ENCODE peak calls at places on chromosomes 16 and 17, in four cellular contexts. B is HL-60, S is K562, L is GM12878. H is an unnamed sample.
A peak's percentile ranks its signal among the peaks of the same experiment; 100 is the strongest.

GRCh38 chr16:12062343-12063003 is 85.9 kb downstream of the SNX29 start:
- DNase-seq in S (no peak), L (no peak), B (peak; percentile 51), H (no peak)

GRCh38 chr17:27668488-27668823 is 37.5 kb downstream of the LGALS9 start:
- DNase-seq in S (no peak), L (no peak), B (no peak), H (no peak)

GRCh38 chr16:26644912-26645543 is 421.7 kb upstream of the C16orf82 start:
- DNase-seq in B (no peak), L (no peak), S (no peak), H (no peak)

GRCh38 chr16:12901204-12901596 is 198 bp upstream of the SHISA9 start:
- DNase-seq in L (no peak), S (no peak), B (no peak), H (no peak)

GRCh38 chr17:77516902-77517301 is 376.1 kb downstream of the SEC14L1 start:
- DNase-seq in L (no peak), S (no peak), B (no peak), H (no peak)

GRCh38 chr17:61476476-61477203 is 24.4 kb downstream of the TBX4 start:
- DNase-seq in L (no peak), B (no peak), S (no peak), H (no peak)

GRCh38 chr16:56848056-56848936 is 16.7 kb upstream of the SLC12A3 start:
- DNase-seq in S (peak; percentile 29), L (no peak), B (no peak), H (no peak)

GRCh38 chr17:19313066-19313745 is 49.3 kb downstream of the B9D1 start:
- DNase-seq in L (no peak), B (no peak), S (no peak), H (no peak)

GRCh38 chr16:76931186-76931585 is 259.8 kb upstream of the MON1B start:
- DNase-seq in L (no peak), S (no peak), B (no peak), H (no peak)

GRCh38 chr17:8029121-8029520 is 9.7 kb upstream of the ALOX15B start:
- DNase-seq in S (no peak), L (no peak), B (no peak), H (no peak)

GRCh38 chr17:75525806-75526554 is 483 bp downstream of the LLGL2 start:
- DNase-seq in L (no peak), S (peak; percentile 33), B (no peak), H (no peak)

GRCh38 chr16:60107467-60107866 is 1373.4 kb upstream of the GOT2 start:
- DNase-seq in L (no peak), B (peak; percentile 13), S (no peak), H (no peak)

GRCh38 chr16:29710227-29711219 is 31.5 kb downstream of the QPRT start:
- DNase-seq in L (no peak), B (no peak), S (peak; percentile 37), H (no peak)

GRCh38 chr17:17591408-17592265 is at the start of gene PEMT:
- DNase-seq in B (peak; percentile 84), L (peak; percentile 88), S (peak; percentile 84), H (peak; percentile 94)

GRCh38 chr17:29358421-29358820 is 31.7 kb upstream of the TAOK1 start:
- DNase-seq in S (no peak), B (no peak), L (no peak), H (no peak)

GRCh38 chr16:1078579-1079021 is 6.1 kb downstream of the SSTR5 start:
- DNase-seq in S (no peak), B (no peak), L (no peak), H (no peak)

GRCh38 chr17:18985475-18985874 is 19.1 kb downstream of the FAM83G start:
- DNase-seq in B (no peak), S (no peak), L (no peak), H (no peak)

GRCh38 chr17:34499576-34499975 is 79.8 kb upstream of the TMEM132E start:
- DNase-seq in B (no peak), S (peak; percentile 21), L (no peak), H (no peak)

GRCh38 chr17:55434721-55435120 is 13.1 kb upstream of the MMD start:
- DNase-seq in S (no peak), B (no peak), L (no peak), H (no peak)

GRCh38 chr17:49997773-49998703 is 3.0 kb upstream of the DLX3 start:
- DNase-seq in S (peak; percentile 89), L (peak; percentile 34), B (peak; percentile 62), H (peak; percentile 80)

GRCh38 chr17:68861602-68862001 is 93.6 kb downstream of the ABCA8 start:
- DNase-seq in S (no peak), L (no peak), B (no peak), H (no peak)

GRCh38 chr16:79870016-79870886 is 269.7 kb upstream of the MAF start:
- DNase-seq in S (no peak), B (no peak), L (no peak), H (no peak)

GRCh38 chr17:57744195-57745170 is 616 bp downstream of the CCDC182 start:
- DNase-seq in B (peak; percentile 29), S (no peak), L (no peak), H (no peak)

GRCh38 chr16:84795338-84796053 is 24.3 kb upstream of the CRISPLD2 start:
- DNase-seq in S (no peak), B (no peak), L (no peak), H (no peak)

GRCh38 chr17:49132699-49133364 is at the start of gene B4GALNT2:
- DNase-seq in B (no peak), L (no peak), S (no peak), H (no peak)

GRCh38 chr16:50925758-50926357 is 184.0 kb downstream of the CYLD start:
- DNase-seq in B (no peak), L (no peak), S (no peak), H (no peak)

GRCh38 chr16:66961065-66961744 is at the start of gene CES3:
- DNase-seq in L (no peak), S (peak; percentile 87), B (peak; percentile 44), H (peak; percentile 66)

GRCh38 chr16:53945996-53946395 is 242.0 kb downstream of the FTO start:
- DNase-seq in B (peak; percentile 32), L (no peak), S (peak; percentile 43), H (no peak)

GRCh38 chr17:3534881-3535252 is 22.7 kb downstream of the TRPV3 start:
- DNase-seq in B (no peak), S (no peak), L (no peak), H (no peak)

GRCh38 chr16:53704445-53704813 is 473 bp downstream of the FTO start:
- DNase-seq in S (no peak), L (no peak), B (no peak), H (no peak)

GRCh38 chr16:53091508-53092211 is 36.9 kb downstream of the CHD9 start:
- DNase-seq in L (peak; percentile 72), B (peak; percentile 79), S (no peak), H (no peak)

GRCh38 chr17:64130559-64131001 is 636 bp upstream of the ERN1 start:
- DNase-seq in B (no peak), L (peak; percentile 68), S (no peak), H (no peak)

GRCh38 chr16:61937646-61938045 is 98.6 kb downstream of the CDH8 start:
- DNase-seq in S (no peak), B (no peak), L (no peak), H (no peak)

GRCh38 chr16:86604436-86605220 is 26.3 kb downstream of the FOXL1 start:
- DNase-seq in L (no peak), B (no peak), S (no peak), H (peak; percentile 51)

GRCh38 chr16:81798311-81799137 is 19.4 kb downstream of the PLCG2 start:
- DNase-seq in L (peak; percentile 97), B (no peak), S (no peak), H (no peak)
- TF ChIP-seq SPI1 in L (peak; percentile 86), B (no peak), S (no peak), H (peak; percentile 89)

DNA sequence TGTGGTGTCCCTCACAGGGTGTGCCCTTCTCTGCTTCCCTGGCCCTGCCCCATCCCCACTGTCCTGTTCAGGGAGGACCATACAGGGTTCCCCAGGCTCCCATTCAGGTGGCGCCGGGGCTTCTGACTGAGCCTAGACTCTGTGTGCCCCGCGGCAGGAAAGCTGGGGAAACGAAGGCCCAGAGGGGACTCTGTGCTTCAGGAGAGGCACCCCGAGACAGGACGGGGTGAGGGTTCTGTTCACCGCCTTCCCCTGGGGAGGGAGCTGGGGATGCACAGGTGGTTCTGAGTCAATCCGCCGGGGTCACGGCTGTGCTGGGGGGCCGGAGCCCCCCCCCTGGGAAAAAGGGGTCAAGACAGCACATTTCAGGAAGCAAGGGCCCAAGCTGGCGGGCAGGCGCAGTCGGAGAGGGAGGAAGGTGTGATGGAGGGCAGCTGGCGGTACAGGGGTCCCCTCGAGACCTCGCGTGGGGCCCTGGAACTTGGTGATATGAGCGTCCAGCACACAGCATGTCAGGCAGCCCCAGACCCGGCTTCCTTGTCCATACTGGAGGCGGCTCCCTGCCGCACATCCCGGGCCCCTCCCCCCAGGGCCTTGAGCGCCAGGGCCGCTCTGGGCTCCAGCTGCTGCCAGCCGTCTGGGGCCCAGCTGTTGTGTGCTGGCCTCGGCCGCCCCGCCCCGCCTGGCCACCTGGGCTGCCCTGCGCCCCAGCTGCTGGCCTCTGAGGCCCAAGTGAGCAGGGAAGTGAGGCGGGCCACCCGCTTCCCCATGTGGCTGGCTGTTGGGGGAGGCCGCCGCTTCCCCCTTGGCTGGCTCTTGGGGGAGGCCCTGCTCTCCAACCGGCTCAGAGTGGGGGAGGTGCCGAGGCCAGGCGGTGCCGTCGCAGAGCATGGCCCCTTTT is 5.6 kb upstream of the NOTUM start:
- DNase-seq in S (no peak), L (no peak), B (peak; percentile 92), H (no peak)
- TF ChIP-seq SPI1 in S (no peak), L (peak; percentile 2), B (peak; percentile 83), H (no peak)

DNA sequence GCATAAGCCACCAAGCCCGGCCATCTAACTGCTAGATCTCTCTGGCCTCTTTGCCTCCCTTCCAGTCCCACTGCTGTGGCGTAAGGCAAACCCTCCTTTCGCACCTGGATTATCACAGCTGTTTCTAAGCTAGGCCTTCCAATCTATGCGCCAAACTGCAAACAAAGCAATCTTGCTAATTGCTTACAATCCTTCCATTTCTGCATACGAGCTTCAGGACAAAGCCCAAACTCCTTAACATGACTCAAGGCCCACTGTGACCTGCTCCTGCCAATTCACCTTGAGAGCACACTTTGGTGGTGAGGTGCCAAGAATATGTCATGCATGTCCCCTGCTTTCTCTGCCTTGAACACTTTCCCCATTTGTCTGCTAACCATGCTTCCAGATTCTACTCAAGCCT is 6.0 kb upstream of the ARL5C start:
- DNase-seq in B (no peak), L (no peak), S (no peak), H (no peak)
- TF ChIP-seq SPI1 in B (no peak), L (no peak), S (no peak), H (no peak)

GRCh38 chr17:41492771-41493170 is 3.1 kb upstream of the KRT36 start:
- DNase-seq in L (no peak), B (no peak), S (peak; percentile 29), H (no peak)
- TF ChIP-seq SPI1 in L (no peak), B (no peak), S (no peak), H (no peak)

DNA sequence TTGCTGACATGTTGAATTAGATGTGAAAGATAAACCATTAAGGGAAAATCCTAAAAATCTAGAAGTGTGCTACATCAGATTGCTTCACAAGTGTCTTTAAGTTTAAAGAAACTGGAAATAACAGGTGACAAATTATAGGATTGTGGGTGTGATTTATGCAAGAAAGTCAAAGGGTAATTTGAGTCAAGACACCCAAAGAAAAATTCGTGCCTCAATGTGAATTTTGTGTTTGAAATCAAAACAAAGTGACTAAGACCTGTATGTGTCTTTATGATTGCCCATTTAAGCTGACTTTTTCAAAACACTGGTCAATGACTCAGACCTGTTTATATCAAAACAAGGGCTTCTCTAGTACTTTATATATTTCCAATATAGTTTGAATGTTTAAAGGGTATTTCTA is 5.2 kb upstream of the PYY start:
- DNase-seq in B (no peak), S (no peak), L (no peak), H (no peak)
- TF ChIP-seq SPI1 in B (no peak), S (no peak), L (no peak), H (no peak)

H was measured in GM12891.